ENCODE peak calls at places on chromosomes 5 and 9, in six cellular contexts. M is fibroblast of lung, K is neural progenitor cell, A is HAP-1, Z is tibial nerve, J is PC-3. E is an unnamed sample. For H3K27me3 and H3K4me1, the result is how much of the 10 kb centered on the place peaks cover.

GRCh38 chr5:57316798-57317327 is 143.0 kb downstream of the GPBP1 start:
- DNase-seq in J (peak), M (peak), A (no peak), K (no peak), Z (no peak), E (no peak)

GRCh38 chr5:139829471-139829870 is 33.9 kb downstream of the PSD2 start:
- DNase-seq in K (no peak), A (no peak), J (no peak), M (no peak), Z (no peak), E (no peak)

GRCh38 chr9:69370430-69370829 is 45.4 kb downstream of the ENTREP1 start:
- DNase-seq in A (no peak), J (peak), Z (no peak), M (peak), K (no peak), E (no peak)

GRCh38 chr5:151741678-151742423 is 16.6 kb downstream of the ATOX1 start:
- DNase-seq in Z (no peak), A (no peak), K (no peak), J (peak), M (peak), E (no peak)

GRCh38 chr9:28779240-28779639 is 1206.0 kb upstream of the C9orf72 start:
- DNase-seq in M (peak), J (peak), A (no peak), K (no peak), Z (no peak), E (no peak)

GRCh38 chr5:10724799-10725507 is 36.1 kb downstream of the DAP start:
- DNase-seq in J (peak), A (no peak), Z (peak), M (peak), K (no peak), E (no peak)

GRCh38 chr5:96780626-96781025 is 27.1 kb downstream of the ERAP1 start:
- DNase-seq in J (no peak), A (no peak), K (no peak), Z (no peak), M (peak), E (no peak)

GRCh38 chr5:155960177-155960576 is 366.8 kb upstream of the SGCD start:
- DNase-seq in M (no peak), J (no peak), Z (no peak), K (no peak), A (no peak), E (no peak)

GRCh38 chr5:61332369-61332745 is 299 bp downstream of the ZSWIM6 start:
- DNase-seq in M (no peak), J (no peak), Z (no peak), A (no peak), K (peak), E (peak)

GRCh38 chr5:77845273-77845646 is 69.1 kb upstream of the TBCA start:
- DNase-seq in M (no peak), A (peak), J (no peak), K (no peak), Z (no peak), E (no peak)
- H3K4me3 ChIP-seq in M (peak), A (no peak), J (no peak), K (peak), Z (peak), E (no peak)

GRCh38 chr9:137164370-137165249 is 5.2 kb downstream of the LRRC26 start:
- DNase-seq in K (no peak), A (no peak), J (no peak), Z (no peak), M (no peak), E (no peak)
- H3K27me3 ChIP-seq in K (half or more), A (half or more), J (under half), Z (under half), M (under half), E (under half)

GRCh38 chr9:136971746-136972145 is 5.6 kb upstream of the PTGDS start:
- DNase-seq in J (no peak), A (no peak), K (no peak), Z (no peak), M (no peak), E (no peak)
- H3K4me1 ChIP-seq in J (under half), A (under half), K (under half), Z (under half), M (under half), E (under half)

DNA sequence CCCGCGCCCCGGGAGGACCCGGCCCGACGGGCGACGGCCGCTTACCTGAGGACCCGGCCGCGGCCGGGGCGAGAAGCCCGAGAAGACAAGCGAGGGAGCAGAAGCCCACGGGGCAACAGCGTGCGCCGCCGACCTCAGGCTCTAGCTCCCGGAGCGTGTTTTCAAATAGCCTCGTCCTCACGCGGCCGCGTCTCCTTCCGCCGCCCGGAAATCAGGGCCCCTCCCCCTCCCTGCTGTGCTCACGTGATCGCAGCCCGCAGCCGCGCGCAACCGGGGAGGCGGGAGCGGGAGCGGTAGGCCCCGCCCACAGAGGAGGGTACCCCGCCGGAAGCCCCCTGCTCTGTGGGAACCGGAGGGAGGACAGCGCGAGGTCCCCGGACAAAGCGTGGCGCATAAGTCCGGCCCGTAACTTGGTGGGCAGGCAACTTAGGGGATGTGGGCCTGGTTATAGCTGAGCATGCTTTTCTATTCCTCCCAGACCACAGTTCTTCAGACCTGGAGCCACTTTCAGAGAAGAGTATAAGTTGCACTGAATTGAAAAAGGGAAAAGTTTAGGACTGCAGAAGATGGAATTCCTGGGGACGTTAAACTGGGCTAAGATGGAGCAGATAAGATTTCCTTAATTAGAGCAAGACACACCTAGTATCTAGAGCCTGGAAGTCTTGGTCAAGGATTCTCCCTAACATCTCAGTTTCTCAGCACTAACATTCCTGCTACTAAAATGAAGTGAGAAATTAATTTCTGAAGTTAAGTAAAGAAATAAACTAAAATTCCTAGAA is at the start of gene TEX10:
- DNase-seq in J (peak), K (peak), A (peak), Z (peak), M (peak), E (peak)
- H3K4me3 ChIP-seq in J (peak), K (peak), A (peak), Z (peak), M (peak), E (peak)

GRCh38 chr9:126700296-126700695 is 86.6 kb downstream of the LMX1B start:
- DNase-seq in Z (no peak), K (peak), J (no peak), A (no peak), M (no peak), E (no peak)
- H3K27me3 ChIP-seq in Z (under half), K (half or more), J (under half), A (under half), M (under half), E (under half)

GRCh38 chr5:141003026-141003425 is 36.8 kb downstream of the PCDHAC2 start:
- DNase-seq in M (no peak), J (peak), A (no peak), K (peak), Z (no peak), E (no peak)
- H3K4me1 ChIP-seq in M (under half), J (under half), A (half or more), K (half or more), Z (under half), E (under half)

GRCh38 chr5:7396169-7397004 is 449 bp downstream of the ADCY2 start:
- DNase-seq in J (peak), Z (no peak), A (no peak), M (peak), K (peak), E (no peak)

GRCh38 chr5:7397935-7398334 is 2.0 kb downstream of the ADCY2 start:
- DNase-seq in M (no peak), K (no peak), Z (no peak), J (no peak), A (no peak), E (no peak)

GRCh38 chr5:7395432-7396168 is at the start of gene ADCY2:
- DNase-seq in M (no peak), K (no peak), A (no peak), Z (no peak), J (no peak), E (no peak)

GRCh38 chr5:7398596-7399260 is 2.8 kb downstream of the ADCY2 start:
- DNase-seq in Z (no peak), M (no peak), K (no peak), A (no peak), J (no peak), E (no peak)

DNA sequence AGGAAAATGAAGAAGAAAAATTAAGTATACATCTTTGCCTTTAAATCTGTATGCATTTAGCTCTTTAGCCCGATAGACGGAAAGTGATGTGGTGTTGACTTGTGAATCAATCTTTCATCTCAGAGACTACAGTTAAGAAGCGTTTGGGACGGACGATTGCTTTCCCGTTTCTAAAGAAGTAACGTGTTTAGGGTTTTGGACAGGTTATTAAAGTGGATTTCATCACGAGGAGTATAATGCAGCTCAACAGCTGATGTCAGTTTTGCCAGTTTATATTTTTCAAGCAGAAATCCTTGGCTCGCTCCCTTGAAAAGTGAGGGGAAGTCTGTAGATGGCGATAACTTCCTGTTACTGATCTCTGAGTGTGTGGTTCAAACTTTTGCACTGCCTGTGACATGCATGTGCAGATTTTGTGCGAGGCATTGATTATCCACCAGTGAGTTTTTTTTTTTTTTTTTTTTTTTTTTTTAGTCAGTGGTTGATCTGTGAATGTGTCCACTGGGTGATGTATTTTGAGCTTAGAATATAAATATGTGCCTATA is 1.1 kb downstream of the ADCY2 start:
- DNase-seq in J (no peak), Z (peak), A (no peak), M (peak), K (no peak), E (no peak)
- H3K4me3 ChIP-seq in J (no peak), Z (peak), A (no peak), M (peak), K (peak), E (no peak)

GRCh38 chr9:124282442-124283231 is 24.9 kb downstream of the NEK6 start:
- DNase-seq in A (no peak), M (peak), K (no peak), J (no peak), Z (peak), E (no peak)

GRCh38 chr9:124279531-124280175 is 21.9 kb downstream of the NEK6 start:
- DNase-seq in K (no peak), Z (no peak), M (peak), A (no peak), J (no peak), E (no peak)

GRCh38 chr9:124283232-124283814 is 25.6 kb downstream of the NEK6 start:
- DNase-seq in K (no peak), J (no peak), M (no peak), Z (no peak), A (no peak), E (no peak)

GRCh38 chr9:124280176-124280691 is 22.5 kb downstream of the NEK6 start:
- DNase-seq in M (peak), J (peak), K (no peak), Z (peak), A (no peak), E (no peak)

DNA sequence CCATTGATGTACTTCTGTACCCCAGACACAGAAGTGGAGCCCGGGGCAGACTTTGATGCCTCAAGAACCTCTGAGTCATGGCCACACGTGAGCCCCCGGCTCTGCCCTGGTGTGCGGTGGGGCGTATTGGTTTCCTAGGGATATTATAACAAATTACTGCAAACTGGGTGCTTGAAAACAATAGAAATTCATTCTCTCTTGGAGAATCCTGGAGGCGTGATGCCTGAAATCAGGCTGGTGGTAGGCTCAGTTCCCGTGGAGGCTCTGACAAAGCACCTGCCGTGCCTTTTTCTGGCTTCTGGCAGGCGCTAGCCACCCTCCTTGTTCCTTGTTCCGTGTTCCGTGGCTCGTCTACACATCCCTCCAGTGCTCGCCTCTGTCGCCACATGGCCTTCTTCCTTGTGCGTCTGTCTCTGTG is 24.2 kb downstream of the NEK6 start:
- DNase-seq in A (no peak), K (no peak), M (peak), Z (no peak), J (no peak), E (no peak)
- H3K27me3 ChIP-seq in A (under half), K (under half), M (under half), Z (under half), J (under half), E (under half)

E was measured in CD8-positive, alpha-beta T cell.